ENCODE peak calls at places on chromosomes 12 and 14, in five cellular contexts. E is A549, L is psoas muscle, H is IMR-90, T is AG04450. C is an unnamed sample.

GRCh38 chr12:112906712-112907414 is at the start of gene OAS1:
- DNase-seq in E (peak; percentile 79), T (no peak), H (peak; percentile 22), L (no peak), C (no peak)

GRCh38 chr12:93376436-93377251 is 1.1 kb upstream of the NUDT4 start:
- DNase-seq in L (no peak), T (no peak), E (peak; percentile 28), H (peak; percentile 60), C (no peak)

GRCh38 chr14:22885975-22886374 is 3.0 kb downstream of the REM2 start:
- DNase-seq in E (no peak), H (no peak), L (peak; percentile 57), T (no peak), C (no peak)

GRCh38 chr14:92984082-92984788 is 61.3 kb downstream of the CHGA start:
- DNase-seq in L (no peak), T (no peak), E (no peak), H (no peak), C (no peak)

GRCh38 chr14:23376477-23377200 is at the start of gene CMTM5:
- DNase-seq in H (no peak), E (no peak), L (no peak), T (no peak), C (no peak)

GRCh38 chr12:10559241-10559640 is 53.6 kb downstream of the EIF2S3B start:
- DNase-seq in H (no peak), T (no peak), L (no peak), E (no peak), C (no peak)

GRCh38 chr14:69749956-69750355 is 17.0 kb upstream of the SRSF5 start:
- DNase-seq in E (no peak), L (no peak), H (no peak), T (no peak), C (no peak)

GRCh38 chr12:91226-91625 is 24.7 kb downstream of the IQSEC3 start:
- DNase-seq in T (no peak), E (no peak), L (no peak), H (no peak), C (no peak)

GRCh38 chr12:43462080-43462479 is 89.9 kb downstream of the ADAMTS20 start:
- DNase-seq in T (no peak), L (no peak), E (no peak), H (no peak), C (no peak)
- H3K4me3 ChIP-seq in T (no peak overlapping the region), L (no peak overlapping the region), E (no peak overlapping the region), H (no peak overlapping the region), C (no peak overlapping the region)

GRCh38 chr14:89337912-89338311 is 79.1 kb downstream of the FOXN3 start:
- DNase-seq in L (peak; percentile 65), H (peak; percentile 29), T (no peak), E (no peak), C (no peak)

GRCh38 chr14:89337161-89337560 is 79.9 kb downstream of the FOXN3 start:
- DNase-seq in T (no peak), H (no peak), L (no peak), E (no peak), C (no peak)

GRCh38 chr14:89339158-89339557 is 77.9 kb downstream of the FOXN3 start:
- DNase-seq in E (no peak), T (no peak), L (no peak), H (no peak), C (no peak)

GRCh38 chr14:89339579-89339978 is 77.5 kb downstream of the FOXN3 start:
- DNase-seq in H (no peak), E (no peak), L (no peak), T (no peak), C (no peak)

DNA sequence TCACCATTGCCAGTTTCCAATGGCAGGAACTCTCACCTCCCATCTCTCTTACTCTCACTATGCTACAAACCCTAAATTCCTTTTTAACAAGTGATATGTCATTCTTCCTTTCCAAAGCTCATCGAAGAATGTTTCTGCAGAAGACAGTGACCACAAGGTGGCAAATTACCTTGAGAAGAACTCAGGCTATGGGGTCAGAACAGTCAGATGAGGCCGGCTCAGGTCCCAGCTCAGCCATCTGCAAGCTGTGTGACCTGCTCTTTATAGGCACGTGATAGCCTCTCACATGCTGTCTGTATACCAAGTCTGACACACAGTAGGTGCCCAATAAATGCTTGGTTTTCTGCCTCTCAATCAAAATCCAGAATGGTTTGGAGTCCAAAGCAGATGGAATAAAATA is 80.7 kb downstream of the FOXN3 start:
- DNase-seq in L (no peak), E (peak; percentile 44), H (no peak), T (no peak), C (no peak)
- TF ChIP-seq CTCF in L (peak; percentile 24), E (no peak), H (no peak), T (no peak), C (no peak)

DNA sequence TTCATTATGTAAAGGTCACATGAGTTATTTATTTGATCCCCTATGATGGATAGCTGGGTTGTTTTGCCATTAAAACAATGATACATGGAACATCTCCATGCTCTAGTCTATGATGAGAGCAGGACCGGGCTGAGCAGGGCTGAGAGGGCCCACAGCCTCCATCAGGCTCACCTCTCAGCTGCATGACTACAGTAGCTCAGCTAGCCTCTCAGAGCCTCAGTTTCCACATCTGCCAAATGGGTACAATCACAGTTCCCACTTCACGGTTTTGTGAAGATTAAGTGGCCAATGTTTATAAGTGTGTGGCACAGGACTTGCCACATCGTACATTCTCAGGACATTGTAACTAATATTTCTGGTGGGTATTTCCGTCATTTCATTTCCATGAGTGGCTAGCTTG is 19.9 kb upstream of the MYL2 start:
- DNase-seq in L (no peak), H (no peak), E (no peak), T (no peak), C (no peak)
- H3K4me3 ChIP-seq in L (no peak overlapping the region), H (no peak overlapping the region), E (no peak overlapping the region), T (no peak overlapping the region), C (no peak overlapping the region)

DNA sequence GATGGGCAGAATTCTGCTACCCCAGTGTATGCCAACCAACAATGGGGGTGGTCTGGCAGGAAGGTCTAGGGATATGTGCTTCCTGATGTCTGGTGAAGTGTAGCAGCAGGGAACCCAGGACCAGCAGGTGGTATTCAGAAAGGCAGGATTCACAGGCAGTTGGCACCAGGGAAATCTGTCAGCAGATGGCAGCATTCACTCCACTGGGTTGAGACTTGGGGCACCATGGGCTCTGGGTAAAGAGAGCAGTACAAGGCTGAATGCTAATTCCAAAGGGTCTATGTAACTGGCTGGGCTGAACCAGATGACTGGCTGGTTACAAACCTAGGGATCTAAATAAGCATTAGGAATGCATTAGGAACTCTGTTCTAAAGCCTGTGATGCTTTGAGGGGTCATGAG is 466.9 kb upstream of the STXBP6 start:
- DNase-seq in H (no peak), E (no peak), T (no peak), L (no peak), C (no peak)
- TF ChIP-seq CTCF in H (no peak), E (no peak), T (no peak), L (no peak), C (no peak)

GRCh38 chr14:29442720-29443119 is 484.9 kb downstream of the PRKD1 start:
- DNase-seq in H (peak; percentile 79), T (no peak), E (no peak), L (no peak), C (no peak)
- H3K4me3 ChIP-seq in H (no peak overlapping the region), T (no peak overlapping the region), E (no peak overlapping the region), L (no peak overlapping the region), C (no peak overlapping the region)

C was measured in retinal pigment epithelial cell.